ENCODE peak calls at places on chromosomes 12 and 14, in six cellular contexts. U, C, S, W, K and M are unnamed samples.

GRCh38 chr14:104099096-104100041 is 13.9 kb downstream of the ASPG start:
- DNase-seq in U (no peak), W (no peak), C (no peak), S (no peak), K (no peak), M (no peak)

GRCh38 chr12:52837341-52837741 is 3.2 kb upstream of the KRT79 start:
- DNase-seq in W (no peak), K (peak), U (no peak), S (peak), C (no peak), M (peak)

GRCh38 chr12:121826318-121826954 is 22.6 kb downstream of the SETD1B start:
- DNase-seq in W (no peak), C (no peak), S (no peak), K (no peak), U (no peak), M (peak)

GRCh38 chr12:65590318-65590717 is 234.0 kb upstream of the HMGA2 start:
- DNase-seq in U (no peak), S (no peak), W (no peak), C (no peak), K (no peak), M (no peak)

GRCh38 chr12:80848858-80849257 is 88.9 kb downstream of the LIN7A start:
- DNase-seq in C (no peak), U (no peak), W (no peak), K (no peak), S (peak), M (no peak)

GRCh38 chr14:91708795-91709194 is 23.1 kb downstream of the CATSPERB start:
- DNase-seq in K (no peak), C (no peak), U (no peak), S (no peak), W (no peak), M (no peak)

GRCh38 chr12:4148418-4149056 is 125.0 kb upstream of the CCND2 start:
- DNase-seq in C (peak), S (peak), U (peak), K (no peak), W (no peak), M (no peak)

GRCh38 chr12:108616941-108617858 is 16.5 kb downstream of the SELPLG start:
- DNase-seq in S (no peak), K (no peak), U (peak), C (peak), W (no peak), M (no peak)

GRCh38 chr12:12999276-12999958 is 648 bp downstream of the HEBP1 start:
- DNase-seq in K (no peak), S (no peak), U (no peak), C (no peak), W (no peak), M (no peak)

GRCh38 chr14:105528197-105528858 is 1.9 kb downstream of the TMEM121 start:
- DNase-seq in W (peak), U (peak), K (peak), C (peak), S (peak), M (peak)

GRCh38 chr14:79641371-79641770 is 569.9 kb downstream of the DIO2 start:
- DNase-seq in S (no peak), W (no peak), U (no peak), K (no peak), C (no peak), M (no peak)

GRCh38 chr12:3117144-3117581 is 40.0 kb downstream of the TSPAN9 start:
- DNase-seq in W (no peak), S (peak), U (no peak), C (no peak), K (peak), M (no peak)

GRCh38 chr14:73502017-73502619 is 11.4 kb downstream of the RIOX1 start:
- DNase-seq in W (no peak), S (no peak), C (no peak), K (no peak), U (no peak), M (no peak)

GRCh38 chr14:92460916-92461579 is 52.5 kb upstream of the RIN3 start:
- DNase-seq in S (peak), U (no peak), W (no peak), C (peak), K (peak), M (no peak)

GRCh38 chr14:71720978-71721624 is 211.1 kb upstream of the RGS6 start:
- DNase-seq in W (peak), C (no peak), K (no peak), S (peak), U (peak), M (no peak)

GRCh38 chr12:50933459-50934124 is 18.8 kb upstream of the HIGD1C start:
- DNase-seq in K (no peak), W (no peak), U (no peak), S (peak), C (no peak), M (no peak)